ENCODE peak calls at places on chromosome 3, in five cellular contexts. J is B cell, U is GM04504, P is iPS DF 6.9, T is esophagus squamous epithelium. C is an unnamed sample.

GRCh38 chr3:183122257-183122932 is 23.1 kb upstream of the MCCC1 start:
- DNase-seq in J (peak; percentile 64), U (peak; percentile 24), P (no peak), T (no peak), C (peak; percentile 64)

GRCh38 chr3:158531334-158531733 is 39.7 kb upstream of the MLF1 start:
- DNase-seq in J (no peak), U (no peak), P (no peak), T (no peak), C (no peak)

GRCh38 chr3:183551930-183552329 is 3.6 kb downstream of the KLHL6 start:
- DNase-seq in J (no peak), U (no peak), P (no peak), T (no peak), C (no peak)

GRCh38 chr3:194270627-194271458 is 80.3 kb downstream of the CPN2 start:
- DNase-seq in J (no peak), U (no peak), P (no peak), T (no peak), C (peak; percentile 86)

GRCh38 chr3:157166559-157166958 is 6.6 kb upstream of the CCNL1 start:
- DNase-seq in J (no peak), U (no peak), P (no peak), T (no peak), C (no peak)

GRCh38 chr3:57746156-57747125 is 9.7 kb upstream of the SLMAP start:
- DNase-seq in J (no peak), U (no peak), P (no peak), T (no peak), C (no peak)

GRCh38 chr3:142916611-142917010 is 27.7 kb upstream of the PCOLCE2 start:
- DNase-seq in J (no peak), U (no peak), P (no peak), T (no peak), C (no peak)

GRCh38 chr3:53845103-53845880 is 927 bp downstream of the CHDH start:
- DNase-seq in J (peak; percentile 11), U (no peak), P (peak; percentile 43), T (no peak), C (peak; percentile 40)

GRCh38 chr3:123518892-123519485 is 65.9 kb downstream of the HACD2 start:
- DNase-seq in J (no peak), U (no peak), P (no peak), T (no peak), C (no peak)

GRCh38 chr3:37170097-37170496 is 4.3 kb downstream of the LRRFIP2 start:
- DNase-seq in J (no peak), U (no peak), P (no peak), T (no peak), C (peak; percentile 70)

GRCh38 chr3:177282028-177282655 is 84.9 kb upstream of the TBL1XR1 start:
- DNase-seq in J (no peak), U (no peak), P (no peak), T (no peak), C (no peak)

GRCh38 chr3:114405202-114405601 is 111.4 kb downstream of the TIGIT start:
- DNase-seq in J (peak; percentile 50), U (no peak), P (no peak), T (no peak), C (no peak)

GRCh38 chr3:12796171-12797123 is at the start of gene CAND2:
- DNase-seq in J (peak; percentile 75), U (peak; percentile 9), P (no peak), T (no peak), C (peak; percentile 42)

GRCh38 chr3:195450731-195451229 is 8.0 kb upstream of the ACAP2 start:
- DNase-seq in J (no peak), U (peak; percentile 47), P (no peak), T (no peak), C (peak; percentile 96)

GRCh38 chr3:169147246-169148008 is 516.1 kb downstream of the MECOM start:
- DNase-seq in J (peak; percentile 17), U (peak; percentile 19), P (peak; percentile 41), T (no peak), C (peak; percentile 54)

GRCh38 chr3:16319307-16319706 is 54.3 kb downstream of the OXNAD1 start:
- DNase-seq in J (peak; percentile 38), U (no peak), P (no peak), T (no peak), C (no peak)

GRCh38 chr3:141305436-141305835 is 62.9 kb upstream of the ZBTB38 start:
- DNase-seq in J (no peak), U (peak; percentile 43), P (no peak), T (no peak), C (peak; percentile 51)

GRCh38 chr3:87410110-87410509 is 133.7 kb upstream of the POU1F1 start:
- DNase-seq in J (no peak), U (peak; percentile 10), P (no peak), T (no peak), C (no peak)

GRCh38 chr3:170055209-170055608 is 17.4 kb downstream of the GPR160 start:
- DNase-seq in J (no peak), U (no peak), P (no peak), T (no peak), C (no peak)

GRCh38 chr3:12187448-12188327 is 29.0 kb upstream of the TIMP4 start:
- DNase-seq in J (peak; percentile 43), U (no peak), P (no peak), T (no peak), C (peak; percentile 75)

GRCh38 chr3:159781867-159782266 is 206.8 kb upstream of the IL12A start:
- DNase-seq in J (no peak), U (no peak), P (no peak), T (no peak), C (no peak)

GRCh38 chr3:87127286-87127685 is 99.8 kb upstream of the CHMP2B start:
- DNase-seq in J (no peak), U (peak; percentile 1), P (no peak), T (no peak), C (peak; percentile 42)

GRCh38 chr3:195032106-195032759 is 238.7 kb downstream of the XXYLT1 start:
- DNase-seq in J (no peak), U (no peak), P (no peak), T (no peak), C (no peak)

GRCh38 chr3:10164546-10165393 is at the start of gene IRAK2:
- DNase-seq in J (peak; percentile 87), U (no peak), P (no peak), T (no peak), C (peak; percentile 54)

GRCh38 chr3:50913279-50913678 is 238.6 kb downstream of the DOCK3 start:
- DNase-seq in J (no peak), U (no peak), P (no peak), T (no peak), C (no peak)

GRCh38 chr3:145854486-145854885 is 306.5 kb downstream of the PLOD2 start:
- DNase-seq in J (no peak), U (no peak), P (no peak), T (no peak), C (no peak)

GRCh38 chr3:38454884-38455638 is 1.4 kb downstream of the ACVR2B start:
- DNase-seq in J (peak; percentile 38), U (no peak), P (peak; percentile 73), T (no peak), C (peak; percentile 57)